ENCODE peak calls at places on chromosomes 3 and 15, in five cellular contexts. I is DND-41, L is IMR-90, K is HFFc6, E is NCI-H345. D is an unnamed sample.

GRCh38 chr3:143731776-143732175 is 116.5 kb downstream of the SLC9A9 start:
- DNase-seq in I (no peak), L (peak), K (no peak), E (peak), D (peak)

GRCh38 chr3:50473768-50474167 is 29.7 kb downstream of the CACNA2D2 start:
- DNase-seq in I (no peak), L (no peak), K (no peak), E (no peak), D (no peak)

GRCh38 chr15:78372880-78373279 is 32.7 kb downstream of the CRABP1 start:
- DNase-seq in I (no peak), L (no peak), K (no peak), E (no peak), D (peak)

GRCh38 chr15:80160570-80161156 is 7.9 kb downstream of the FAH start:
- DNase-seq in I (peak), L (peak), K (peak), E (no peak), D (no peak)

GRCh38 chr3:169345662-169346331 is 317.7 kb downstream of the MECOM start:
- DNase-seq in I (no peak), L (no peak), K (no peak), E (no peak), D (no peak)

GRCh38 chr3:112857526-112857925 is 10.9 kb upstream of the CD200R1L start:
- DNase-seq in I (no peak), L (no peak), K (no peak), E (no peak), D (no peak)

GRCh38 chr3:158773845-158774542 is 27.9 kb upstream of the MFSD1 start:
- DNase-seq in I (no peak), L (peak), K (no peak), E (no peak), D (no peak)

GRCh38 chr3:49867871-49868321 is 1.8 kb downstream of the CAMKV start:
- DNase-seq in I (peak), L (peak), K (no peak), E (no peak), D (peak)

D was measured in NCI-H69.